ENCODE peak calls at places on chromosomes 12 and 14, in nine cellular contexts. K is mammary epithelial cell, B is heart left ventricle, R is fibroblast of lung, J is cardiac muscle cell, M is GM13977, Z is sigmoid colon, N is A549, S is omental fat pad. C is an unnamed sample.

GRCh38 chr12:131929530-131930456 is 717 bp downstream of the PUS1 start:
- DNase-seq in B (no peak), R (no peak), Z (peak), J (peak), S (no peak), K (peak), N (peak), M (peak), C (peak)

GRCh38 chr12:124852329-124852831 is 11.3 kb downstream of the SCARB1 start:
- DNase-seq in N (no peak), M (no peak), R (no peak), Z (peak), K (no peak), B (peak), S (no peak), J (peak), C (no peak)

GRCh38 chr14:81427348-81428058 is 27.4 kb upstream of the STON2 start:
- DNase-seq in M (no peak), S (no peak), K (peak), B (no peak), R (peak), J (no peak), N (no peak), Z (no peak), C (no peak)

GRCh38 chr14:100147181-100147631 is 12.2 kb downstream of the DEGS2 start:
- DNase-seq in B (no peak), N (no peak), K (no peak), J (no peak), R (no peak), S (no peak), Z (no peak), M (no peak), C (no peak)

GRCh38 chr14:85122690-85123089 is 407.3 kb upstream of the FLRT2 start:
- DNase-seq in B (no peak), M (no peak), J (peak), R (peak), Z (no peak), S (no peak), K (peak), N (no peak), C (no peak)

GRCh38 chr12:112971248-112971647 is 7.1 kb upstream of the OAS2 start:
- DNase-seq in M (no peak), S (no peak), K (no peak), N (no peak), R (no peak), Z (no peak), J (peak), B (no peak), C (no peak)

GRCh38 chr14:82366803-82367202 is 833.1 kb upstream of the SEL1L start:
- DNase-seq in K (no peak), R (no peak), Z (no peak), N (no peak), M (no peak), B (no peak), J (no peak), S (no peak), C (no peak)

GRCh38 chr12:121800694-121801600 is 2.9 kb upstream of the SETD1B start:
- DNase-seq in R (peak), K (peak), M (peak), B (peak), J (peak), S (no peak), Z (peak), N (no peak), C (peak)

GRCh38 chr12:29191267-29191889 is 42.3 kb downstream of the FAR2 start:
- DNase-seq in S (no peak), M (no peak), K (no peak), Z (no peak), B (no peak), J (no peak), R (no peak), N (no peak), C (no peak)

GRCh38 chr12:70733385-70733784 is 96.2 kb upstream of the PTPRB start:
- DNase-seq in K (peak), J (peak), Z (no peak), S (no peak), B (no peak), N (peak), M (peak), R (peak), C (no peak)

GRCh38 chr14:101733211-101733610 is 28.3 kb upstream of the PPP2R5C start:
- DNase-seq in Z (no peak), J (peak), B (no peak), N (no peak), S (no peak), R (peak), K (peak), M (no peak), C (no peak)

GRCh38 chr12:131209082-131210070 is 255.7 kb downstream of the ADGRD1 start:
- DNase-seq in N (no peak), S (no peak), R (no peak), B (no peak), J (no peak), K (no peak), Z (peak), M (peak), C (no peak)

GRCh38 chr14:60933920-60934655 is 46.8 kb downstream of the TRMT5 start:
- DNase-seq in R (no peak), B (no peak), J (no peak), M (no peak), N (no peak), S (no peak), Z (no peak), K (no peak), C (no peak)

GRCh38 chr12:94586589-94587259 is 63.6 kb downstream of the TMCC3 start:
- DNase-seq in Z (no peak), B (no peak), R (peak), M (no peak), S (no peak), K (no peak), J (no peak), N (no peak), C (no peak)

GRCh38 chr14:75523771-75524171 is 1.5 kb downstream of the BATF start:
- DNase-seq in K (no peak), B (no peak), Z (no peak), S (no peak), J (peak), N (no peak), M (no peak), R (peak), C (no peak)

GRCh38 chr12:71455028-71455737 is 15.6 kb downstream of the LGR5 start:
- DNase-seq in N (no peak), K (no peak), Z (no peak), S (no peak), J (no peak), B (no peak), M (no peak), R (no peak), C (no peak)

GRCh38 chr14:90632451-90632850 is 183.8 kb downstream of the TTC7B start:
- DNase-seq in J (no peak), M (no peak), N (no peak), R (no peak), K (no peak), Z (no peak), B (no peak), S (no peak), C (no peak)

GRCh38 chr12:117818400-117818799 is 150.4 kb downstream of the KSR2 start:
- DNase-seq in J (no peak), K (no peak), S (no peak), B (no peak), N (no peak), R (no peak), M (no peak), Z (no peak), C (no peak)

GRCh38 chr14:91098591-91098990 is 15.3 kb upstream of the DGLUCY start:
- DNase-seq in R (no peak), J (no peak), N (no peak), S (no peak), K (peak), Z (no peak), B (no peak), M (no peak), C (no peak)

GRCh38 chr14:103056322-103057027 is 874 bp downstream of the CDC42BPB start:
- DNase-seq in M (no peak), J (peak), Z (peak), S (no peak), B (peak), R (peak), K (peak), N (peak), C (no peak)

GRCh38 chr12:48285751-48286650 is 64.7 kb downstream of the ZNF641 start:
- DNase-seq in J (no peak), R (no peak), M (no peak), B (no peak), K (no peak), Z (no peak), S (no peak), N (no peak), C (no peak)

GRCh38 chr12:72076558-72076915 is 137.9 kb downstream of the TPH2 start:
- DNase-seq in R (no peak), S (no peak), Z (no peak), K (no peak), J (no peak), M (no peak), B (no peak), N (no peak), C (no peak)

GRCh38 chr12:19744760-19745218 is 305.5 kb downstream of the AEBP2 start:
- DNase-seq in J (peak), K (no peak), M (no peak), N (no peak), R (peak), B (no peak), Z (no peak), S (no peak), C (no peak)

GRCh38 chr12:118311666-118312065 is 61.0 kb downstream of the TAOK3 start:
- DNase-seq in R (no peak), K (no peak), N (no peak), J (no peak), B (no peak), Z (no peak), M (no peak), S (no peak), C (no peak)

GRCh38 chr14:101216725-101217463 is 313.4 kb upstream of the RTL1 start:
- DNase-seq in Z (peak), K (no peak), R (no peak), B (no peak), M (no peak), S (no peak), J (no peak), N (no peak), C (peak)

GRCh38 chr12:19161251-19161650 is 31.7 kb downstream of the PLEKHA5 start:
- DNase-seq in B (no peak), J (no peak), Z (no peak), M (no peak), S (no peak), K (no peak), N (no peak), R (no peak), C (no peak)

GRCh38 chr14:67574806-67575205 is 25.3 kb downstream of the PIGH start:
- DNase-seq in S (no peak), J (no peak), R (no peak), B (no peak), K (no peak), N (no peak), M (no peak), Z (peak), C (no peak)

GRCh38 chr12:79844693-79845092 is 90.2 kb downstream of the PPP1R12A start:
- DNase-seq in N (peak), J (peak), R (peak), B (no peak), M (no peak), S (no peak), K (peak), Z (no peak), C (no peak)

GRCh38 chr12:118534003-118534402 is 157.6 kb downstream of the SUDS3 start:
- DNase-seq in J (no peak), S (no peak), M (no peak), K (no peak), R (no peak), Z (no peak), N (no peak), B (no peak), C (no peak)

GRCh38 chr14:52553671-52554575 is 1.3 kb downstream of the GPR137C start:
- DNase-seq in B (peak), K (peak), R (peak), S (peak), M (peak), Z (peak), J (peak), N (no peak), C (peak)

GRCh38 chr14:36129181-36129580 is 47.3 kb downstream of the PTCSC3 start:
- DNase-seq in N (no peak), J (no peak), R (no peak), K (peak), S (no peak), B (no peak), M (no peak), Z (no peak), C (no peak)

GRCh38 chr12:122276242-122276641 is 9.9 kb upstream of the VPS33A start:
- DNase-seq in J (no peak), B (no peak), M (no peak), Z (no peak), K (no peak), S (no peak), R (no peak), N (no peak), C (no peak)

GRCh38 chr14:31122098-31122611 is 85.4 kb downstream of the HECTD1 start:
- DNase-seq in Z (no peak), R (peak), J (peak), N (no peak), M (no peak), B (no peak), K (peak), S (no peak), C (no peak)

GRCh38 chr12:63294327-63294632 is 143.3 kb upstream of the AVPR1A start:
- DNase-seq in M (no peak), R (peak), N (peak), K (peak), S (no peak), B (no peak), J (peak), Z (no peak), C (no peak)

GRCh38 chr12:2834581-2835491 is at the start of gene NRIP2:
- DNase-seq in S (no peak), B (peak), K (no peak), Z (no peak), M (no peak), N (no peak), J (peak), R (peak), C (no peak)

GRCh38 chr12:16187684-16188083 is 89.8 kb downstream of the SLC15A5 start:
- DNase-seq in R (no peak), N (no peak), Z (no peak), J (no peak), S (no peak), K (no peak), M (no peak), B (no peak), C (no peak)

GRCh38 chr12:16184691-16185090 is 92.8 kb downstream of the SLC15A5 start:
- DNase-seq in J (peak), K (no peak), M (no peak), R (no peak), Z (no peak), B (no peak), N (no peak), S (no peak), C (no peak)

GRCh38 chr12:16189849-16190248 is 87.6 kb downstream of the SLC15A5 start:
- DNase-seq in J (peak), Z (no peak), M (no peak), N (no peak), R (peak), B (no peak), S (no peak), K (peak), C (no peak)
- TF ChIP-seq CTCF in J (peak), Z (no peak), M (peak), N (peak), R (peak), B (no peak), S (no peak), K (peak), C (no peak)

DNA sequence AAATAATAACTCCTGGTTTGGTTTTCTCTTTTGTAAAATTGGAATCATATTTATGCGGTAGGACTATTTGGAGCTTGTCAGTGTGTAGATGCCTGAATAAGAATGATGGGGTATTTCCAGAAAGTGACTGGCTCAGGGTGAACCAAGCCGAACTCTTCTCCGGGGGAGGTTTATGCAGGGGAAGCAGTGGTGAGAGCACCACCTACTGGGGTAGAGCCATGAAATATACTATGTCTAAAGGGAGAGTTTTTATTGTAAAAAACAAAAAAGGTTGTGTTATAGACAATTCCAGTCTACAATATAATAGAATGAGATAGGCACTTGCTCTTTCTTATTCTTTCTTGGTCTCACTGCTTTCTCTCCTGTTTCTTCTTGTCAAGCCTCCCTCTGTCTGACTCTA is 222.9 kb upstream of the SLC16A7 start:
- DNase-seq in Z (no peak), J (peak), M (no peak), K (peak), S (no peak), R (peak), N (no peak), B (no peak), C (no peak)
- TF ChIP-seq CTCF in Z (no peak), J (peak), M (peak), K (peak), S (no peak), R (peak), N (no peak), B (no peak), C (no peak)

GRCh38 chr12:88153959-88154358 is 11.9 kb downstream of the TMTC3 start:
- DNase-seq in K (no peak), B (no peak), Z (no peak), J (peak), S (no peak), N (no peak), M (no peak), R (peak), C (no peak)
- TF ChIP-seq CTCF in K (peak), B (no peak), Z (peak), J (peak), S (no peak), N (peak), M (peak), R (peak), C (peak)

GRCh38 chr14:79809849-79810612 is 401.3 kb downstream of the DIO2 start:
- DNase-seq in Z (no peak), B (no peak), K (no peak), N (peak), S (no peak), M (no peak), R (peak), J (peak), C (no peak)
- TF ChIP-seq CTCF in Z (no peak), B (no peak), K (no peak), N (peak), S (no peak), M (peak), R (no peak), J (no peak), C (no peak)

DNA sequence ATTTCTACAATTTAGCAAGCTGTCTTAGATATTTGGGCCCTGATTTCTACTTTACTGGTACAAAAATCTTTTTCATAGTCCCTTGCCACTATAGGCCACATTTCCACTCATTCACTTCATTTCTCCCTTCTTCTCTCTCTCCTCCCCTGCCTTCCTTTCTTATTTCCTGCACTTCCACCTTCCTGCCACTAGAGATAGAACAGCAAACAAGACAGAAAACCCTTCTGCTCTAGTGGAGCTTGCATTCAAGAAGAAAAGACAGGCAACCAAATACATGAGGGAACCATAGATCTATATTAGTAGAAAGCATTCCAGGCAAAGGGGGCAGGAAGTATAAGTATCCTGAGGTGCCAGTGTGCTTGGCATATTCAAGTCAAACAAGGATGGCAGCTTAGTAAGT is 623.5 kb downstream of the FLRT2 start:
- DNase-seq in Z (no peak), K (no peak), N (no peak), M (no peak), R (no peak), S (no peak), J (no peak), B (no peak), C (no peak)
- TF ChIP-seq CTCF in Z (no peak), K (no peak), N (no peak), M (peak), R (no peak), S (no peak), J (no peak), B (no peak), C (no peak)

GRCh38 chr14:68702578-68702977 is 90.3 kb downstream of the ZFP36L1 start:
- DNase-seq in M (no peak), R (no peak), B (no peak), Z (no peak), K (no peak), N (no peak), S (no peak), J (no peak), C (no peak)

GRCh38 chr14:68703093-68703492 is 89.8 kb downstream of the ZFP36L1 start:
- DNase-seq in J (peak), B (no peak), M (no peak), K (peak), N (peak), S (no peak), R (peak), Z (peak), C (no peak)

GRCh38 chr14:68704736-68705720 is 87.8 kb downstream of the ZFP36L1 start:
- DNase-seq in N (no peak), Z (peak), S (no peak), K (peak), M (no peak), R (no peak), J (peak), B (no peak), C (no peak)

GRCh38 chr14:68701001-68701741 is 91.7 kb downstream of the ZFP36L1 start:
- DNase-seq in Z (no peak), N (no peak), S (peak), B (no peak), R (no peak), J (no peak), K (no peak), M (no peak), C (no peak)

GRCh38 chr14:68702105-68702504 is 90.8 kb downstream of the ZFP36L1 start:
- DNase-seq in B (no peak), N (no peak), Z (peak), J (no peak), M (no peak), S (no peak), K (no peak), R (no peak), C (no peak)
- TF ChIP-seq CTCF in B (no peak), N (no peak), Z (no peak), J (no peak), M (no peak), S (no peak), K (no peak), R (no peak), C (no peak)

GRCh38 chr14:72826039-72826438 is 67.9 kb downstream of the DPF3 start:
- DNase-seq in K (no peak), S (no peak), Z (no peak), B (no peak), R (no peak), N (no peak), M (no peak), J (no peak), C (no peak)

GRCh38 chr14:72824051-72824450 is 69.8 kb downstream of the DPF3 start:
- DNase-seq in K (no peak), Z (no peak), R (no peak), M (no peak), S (no peak), N (no peak), J (no peak), B (no peak), C (no peak)

GRCh38 chr14:72818998-72819397 is 74.9 kb downstream of the DPF3 start:
- DNase-seq in M (no peak), B (no peak), J (no peak), S (no peak), R (no peak), N (no peak), K (no peak), Z (no peak), C (no peak)

GRCh38 chr14:72825486-72825885 is 68.4 kb downstream of the DPF3 start:
- DNase-seq in R (no peak), S (no peak), J (no peak), M (no peak), B (no peak), K (no peak), Z (no peak), N (no peak), C (no peak)

DNA sequence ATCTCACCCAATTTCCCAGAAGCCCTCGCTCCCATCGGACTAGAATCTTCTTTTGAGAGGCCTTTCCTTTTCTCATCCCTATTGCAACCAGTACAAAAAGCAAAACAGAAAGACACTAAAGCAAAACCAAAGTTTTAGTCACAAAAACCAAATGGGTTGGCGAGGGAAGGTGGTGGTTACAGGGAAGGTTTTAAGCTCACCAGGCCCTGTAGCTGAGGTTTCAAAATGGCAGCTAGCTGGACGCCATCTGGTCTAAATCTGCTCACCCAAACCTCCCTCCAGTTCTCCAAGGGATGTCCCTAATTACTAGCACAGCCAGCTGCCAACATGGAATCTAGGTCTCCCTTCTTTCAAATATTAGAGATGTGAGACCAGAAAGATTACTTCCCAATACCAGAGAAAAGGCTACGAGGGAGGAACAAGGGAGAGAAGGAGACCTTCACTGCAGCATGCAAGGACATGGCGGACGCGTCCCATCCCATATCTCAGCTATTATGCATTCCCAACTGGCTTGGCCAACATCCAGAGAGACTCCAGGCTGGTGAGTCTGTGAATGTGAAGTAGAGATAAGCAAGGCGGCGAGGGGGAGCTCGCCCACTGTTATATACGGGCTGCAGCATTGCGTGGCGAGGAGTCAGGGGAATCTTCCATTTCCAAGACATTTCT is 70.8 kb downstream of the DPF3 start:
- DNase-seq in K (no peak), J (peak), S (no peak), M (no peak), N (no peak), Z (no peak), B (peak), R (no peak), C (no peak)
- TF ChIP-seq CTCF in K (no peak), J (no peak), S (no peak), M (no peak), N (no peak), Z (no peak), B (no peak), R (no peak), C (no peak)